ENCODE peak calls at places on chromosomes 11 and 22, in eight cellular contexts. One of them, this sample, is unnamed.

GRCh38 chr11:131253142-131253884 is 117.1 kb upstream of the NTM start:
- DNase-seq in psoas muscle: no peak
- DNase-seq in CD4-positive, alpha-beta T cell: no peak
- DNase-seq in natural killer cell: no peak
- DNase-seq in RWPE1: no peak
- DNase-seq in lower lobe of right lung: no peak
- DNase-seq in transverse colon: no peak
- DNase-seq in brain microvascular endothelial cell: no peak
- DNase-seq in this sample: no peak

GRCh38 chr22:30752771-30753170 is 58.1 kb downstream of the OSBP2 start:
- DNase-seq in CD4-positive, alpha-beta T cell: no peak
- DNase-seq in brain microvascular endothelial cell: no peak
- DNase-seq in RWPE1: no peak
- DNase-seq in lower lobe of right lung: no peak
- DNase-seq in natural killer cell: no peak
- DNase-seq in transverse colon: no peak
- DNase-seq in psoas muscle: no peak
- DNase-seq in this sample: no peak

GRCh38 chr11:78497309-78497708 is 77.4 kb downstream of the NARS2 start:
- DNase-seq in RWPE1: no peak
- DNase-seq in brain microvascular endothelial cell: no peak
- DNase-seq in lower lobe of right lung: no peak
- DNase-seq in transverse colon: no peak
- DNase-seq in psoas muscle: no peak
- DNase-seq in CD4-positive, alpha-beta T cell: no peak
- DNase-seq in natural killer cell: no peak
- DNase-seq in this sample: no peak

GRCh38 chr11:64004590-64004984 is 18.3 kb downstream of the OTUB1 start:
- DNase-seq in RWPE1: no peak
- DNase-seq in brain microvascular endothelial cell: no peak
- DNase-seq in psoas muscle: no peak
- DNase-seq in lower lobe of right lung: no peak
- DNase-seq in CD4-positive, alpha-beta T cell: no peak
- DNase-seq in natural killer cell: no peak
- DNase-seq in transverse colon: no peak
- DNase-seq in this sample: no peak

GRCh38 chr11:19967796-19968195 is 192.5 kb downstream of the DBX1 start:
- DNase-seq in natural killer cell: no peak
- DNase-seq in lower lobe of right lung: no peak
- DNase-seq in brain microvascular endothelial cell: no peak
- DNase-seq in CD4-positive, alpha-beta T cell: no peak
- DNase-seq in psoas muscle: no peak
- DNase-seq in RWPE1: no peak
- DNase-seq in transverse colon: no peak
- DNase-seq in this sample: no peak

GRCh38 chr11:132024587-132025295 is 654.3 kb downstream of the NTM start:
- DNase-seq in brain microvascular endothelial cell: peak
- DNase-seq in lower lobe of right lung: no peak
- DNase-seq in CD4-positive, alpha-beta T cell: no peak
- DNase-seq in RWPE1: peak
- DNase-seq in natural killer cell: no peak
- DNase-seq in psoas muscle: no peak
- DNase-seq in transverse colon: no peak
- DNase-seq in this sample: no peak

GRCh38 chr11:540583-541432 is 3.5 kb downstream of the LRRC56 start:
- DNase-seq in CD4-positive, alpha-beta T cell: no peak
- DNase-seq in RWPE1: no peak
- DNase-seq in natural killer cell: no peak
- DNase-seq in transverse colon: no peak
- DNase-seq in lower lobe of right lung: peak
- DNase-seq in brain microvascular endothelial cell: no peak
- DNase-seq in psoas muscle: no peak
- DNase-seq in this sample: no peak

GRCh38 chr11:38562562-38562961 is 1964.5 kb upstream of the RAG2 start:
- DNase-seq in natural killer cell: no peak
- DNase-seq in brain microvascular endothelial cell: no peak
- DNase-seq in RWPE1: no peak
- DNase-seq in CD4-positive, alpha-beta T cell: no peak
- DNase-seq in psoas muscle: no peak
- DNase-seq in lower lobe of right lung: no peak
- DNase-seq in transverse colon: no peak
- DNase-seq in this sample: no peak

GRCh38 chr11:84289381-84289906 is 1003.3 kb upstream of the CCDC90B start:
- DNase-seq in CD4-positive, alpha-beta T cell: no peak
- DNase-seq in RWPE1: peak
- DNase-seq in brain microvascular endothelial cell: peak
- DNase-seq in psoas muscle: no peak
- DNase-seq in natural killer cell: no peak
- DNase-seq in lower lobe of right lung: no peak
- DNase-seq in transverse colon: no peak
- DNase-seq in this sample: no peak

GRCh38 chr11:131441398-131441797 is 71.0 kb downstream of the NTM start:
- DNase-seq in RWPE1: no peak
- DNase-seq in natural killer cell: no peak
- DNase-seq in psoas muscle: no peak
- DNase-seq in lower lobe of right lung: no peak
- DNase-seq in CD4-positive, alpha-beta T cell: no peak
- DNase-seq in brain microvascular endothelial cell: no peak
- DNase-seq in transverse colon: no peak
- DNase-seq in this sample: no peak

GRCh38 chr22:49235463-49236300 is 592.0 kb downstream of the BRD1 start:
- DNase-seq in CD4-positive, alpha-beta T cell: no peak
- DNase-seq in RWPE1: no peak
- DNase-seq in lower lobe of right lung: no peak
- DNase-seq in psoas muscle: no peak
- DNase-seq in brain microvascular endothelial cell: no peak
- DNase-seq in transverse colon: peak
- DNase-seq in natural killer cell: no peak
- DNase-seq in this sample: peak

GRCh38 chr22:24134090-24134846 is 47.0 kb upstream of the SUSD2 start:
- DNase-seq in CD4-positive, alpha-beta T cell: peak
- DNase-seq in natural killer cell: no peak
- DNase-seq in transverse colon: peak
- DNase-seq in psoas muscle: no peak
- DNase-seq in lower lobe of right lung: peak
- DNase-seq in brain microvascular endothelial cell: no peak
- DNase-seq in RWPE1: no peak
- DNase-seq in this sample: no peak

GRCh38 chr11:91489989-91490388 is 734.6 kb upstream of the FAT3 start:
- DNase-seq in transverse colon: no peak
- DNase-seq in psoas muscle: no peak
- DNase-seq in RWPE1: no peak
- DNase-seq in lower lobe of right lung: no peak
- DNase-seq in CD4-positive, alpha-beta T cell: no peak
- DNase-seq in brain microvascular endothelial cell: no peak
- DNase-seq in natural killer cell: no peak
- DNase-seq in this sample: no peak

GRCh38 chr11:9568854-9569587 is 4.4 kb upstream of the WEE1 start:
- DNase-seq in lower lobe of right lung: peak
- DNase-seq in transverse colon: peak
- DNase-seq in CD4-positive, alpha-beta T cell: no peak
- DNase-seq in brain microvascular endothelial cell: peak
- DNase-seq in natural killer cell: no peak
- DNase-seq in psoas muscle: peak
- DNase-seq in RWPE1: peak
- DNase-seq in this sample: no peak

GRCh38 chr11:103055174-103055890 is 36.6 kb downstream of the DCUN1D5 start:
- DNase-seq in lower lobe of right lung: no peak
- DNase-seq in transverse colon: no peak
- DNase-seq in psoas muscle: no peak
- DNase-seq in natural killer cell: no peak
- DNase-seq in brain microvascular endothelial cell: peak
- DNase-seq in CD4-positive, alpha-beta T cell: no peak
- DNase-seq in RWPE1: peak
- DNase-seq in this sample: no peak

GRCh38 chr11:133331031-133331430 is 201.3 kb downstream of the OPCML start:
- DNase-seq in brain microvascular endothelial cell: no peak
- DNase-seq in RWPE1: no peak
- DNase-seq in CD4-positive, alpha-beta T cell: no peak
- DNase-seq in transverse colon: no peak
- DNase-seq in psoas muscle: no peak
- DNase-seq in lower lobe of right lung: no peak
- DNase-seq in natural killer cell: no peak
- DNase-seq in this sample: no peak

GRCh38 chr11:60852639-60853468 is 2.9 kb downstream of the PTGDR2 start:
- DNase-seq in brain microvascular endothelial cell: no peak
- DNase-seq in RWPE1: no peak
- DNase-seq in lower lobe of right lung: peak
- DNase-seq in transverse colon: peak
- DNase-seq in CD4-positive, alpha-beta T cell: no peak
- DNase-seq in psoas muscle: no peak
- DNase-seq in natural killer cell: no peak
- DNase-seq in this sample: no peak

GRCh38 chr11:64744544-64745218 is 739 bp upstream of the RASGRP2 start:
- DNase-seq in RWPE1: no peak
- DNase-seq in psoas muscle: no peak
- DNase-seq in brain microvascular endothelial cell: no peak
- DNase-seq in natural killer cell: no peak
- DNase-seq in lower lobe of right lung: no peak
- DNase-seq in CD4-positive, alpha-beta T cell: no peak
- DNase-seq in transverse colon: no peak
- DNase-seq in this sample: no peak

GRCh38 chr11:2804189-2804588 is 81.4 kb downstream of the CDKN1C start:
- DNase-seq in RWPE1: no peak
- DNase-seq in lower lobe of right lung: peak
- DNase-seq in CD4-positive, alpha-beta T cell: no peak
- DNase-seq in natural killer cell: no peak
- DNase-seq in psoas muscle: peak
- DNase-seq in transverse colon: peak
- DNase-seq in brain microvascular endothelial cell: no peak
- DNase-seq in this sample: peak

GRCh38 chr11:67468835-67469811 is at the start of gene TMEM134:
- DNase-seq in natural killer cell: peak
- DNase-seq in brain microvascular endothelial cell: peak
- DNase-seq in lower lobe of right lung: peak
- DNase-seq in psoas muscle: peak
- DNase-seq in RWPE1: peak
- DNase-seq in transverse colon: peak
- DNase-seq in CD4-positive, alpha-beta T cell: peak
- DNase-seq in this sample: peak
- TF ChIP-seq CTCF in natural killer cell: no peak
- TF ChIP-seq CTCF in brain microvascular endothelial cell: peak
- TF ChIP-seq CTCF in lower lobe of right lung: peak
- TF ChIP-seq CTCF in psoas muscle: peak
- TF ChIP-seq CTCF in RWPE1: peak
- TF ChIP-seq CTCF in transverse colon: peak
- TF ChIP-seq CTCF in CD4-positive, alpha-beta T cell: no peak
- TF ChIP-seq CTCF in this sample: peak

GRCh38 chr11:33657757-33658156 is 42.9 kb downstream of the C11orf91 start:
- DNase-seq in natural killer cell: no peak
- DNase-seq in transverse colon: no peak
- DNase-seq in CD4-positive, alpha-beta T cell: no peak
- DNase-seq in RWPE1: no peak
- DNase-seq in psoas muscle: no peak
- DNase-seq in brain microvascular endothelial cell: no peak
- DNase-seq in lower lobe of right lung: no peak
- DNase-seq in this sample: no peak

GRCh38 chr11:33659370-33660139 is 41.1 kb downstream of the C11orf91 start:
- DNase-seq in psoas muscle: no peak
- DNase-seq in RWPE1: no peak
- DNase-seq in transverse colon: no peak
- DNase-seq in natural killer cell: no peak
- DNase-seq in CD4-positive, alpha-beta T cell: no peak
- DNase-seq in brain microvascular endothelial cell: no peak
- DNase-seq in lower lobe of right lung: no peak
- DNase-seq in this sample: no peak

GRCh38 chr11:33656768-33657167 is 43.9 kb downstream of the C11orf91 start:
- DNase-seq in CD4-positive, alpha-beta T cell: no peak
- DNase-seq in brain microvascular endothelial cell: no peak
- DNase-seq in psoas muscle: no peak
- DNase-seq in RWPE1: no peak
- DNase-seq in transverse colon: no peak
- DNase-seq in lower lobe of right lung: no peak
- DNase-seq in natural killer cell: no peak
- DNase-seq in this sample: no peak

GRCh38 chr11:33655842-33656600 is 44.6 kb downstream of the C11orf91 start:
- DNase-seq in natural killer cell: no peak
- DNase-seq in psoas muscle: no peak
- DNase-seq in transverse colon: no peak
- DNase-seq in brain microvascular endothelial cell: no peak
- DNase-seq in lower lobe of right lung: no peak
- DNase-seq in RWPE1: peak
- DNase-seq in CD4-positive, alpha-beta T cell: no peak
- DNase-seq in this sample: no peak

DNA sequence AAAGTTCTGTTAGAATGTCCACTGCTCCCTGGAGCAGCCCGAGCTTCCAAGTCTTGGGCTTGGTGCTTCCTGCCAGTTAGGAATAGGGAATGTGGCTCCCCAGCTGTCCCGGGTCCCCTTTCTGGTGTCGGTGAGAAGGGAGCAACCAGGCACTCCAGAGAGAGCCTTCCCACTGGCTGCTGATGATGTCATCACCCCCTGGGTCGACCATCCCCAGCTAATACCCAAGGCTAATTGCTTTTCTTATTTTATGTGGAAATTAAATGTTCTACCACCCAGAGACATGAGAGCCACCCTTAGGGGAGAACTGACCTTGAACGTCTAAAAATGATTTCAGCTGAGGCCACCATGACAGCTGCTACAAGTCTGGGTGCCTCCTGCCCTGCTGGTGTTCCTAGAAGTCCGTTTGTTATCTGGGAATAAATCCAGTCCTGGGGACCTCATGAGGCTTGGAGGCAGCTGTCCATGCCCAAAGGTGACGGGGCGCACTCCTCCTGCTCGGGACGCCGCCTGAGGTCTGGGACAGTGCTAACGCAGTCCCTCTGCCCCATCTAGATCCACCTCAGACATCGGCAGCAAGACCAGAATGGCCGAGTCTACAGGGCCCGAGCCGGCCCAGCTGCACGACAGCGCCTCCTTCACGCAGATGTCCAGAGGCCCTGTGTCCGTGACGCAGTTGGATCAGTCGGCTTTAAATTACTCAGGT is 42.3 kb downstream of the C11orf91 start:
- DNase-seq in RWPE1: no peak
- DNase-seq in lower lobe of right lung: no peak
- DNase-seq in transverse colon: no peak
- DNase-seq in CD4-positive, alpha-beta T cell: no peak
- DNase-seq in natural killer cell: no peak
- DNase-seq in psoas muscle: no peak
- DNase-seq in brain microvascular endothelial cell: no peak
- DNase-seq in this sample: no peak
- TF ChIP-seq CTCF in RWPE1: no peak
- TF ChIP-seq CTCF in lower lobe of right lung: no peak
- TF ChIP-seq CTCF in transverse colon: no peak
- TF ChIP-seq CTCF in CD4-positive, alpha-beta T cell: no peak
- TF ChIP-seq CTCF in natural killer cell: no peak
- TF ChIP-seq CTCF in psoas muscle: no peak
- TF ChIP-seq CTCF in brain microvascular endothelial cell: no peak
- TF ChIP-seq CTCF in this sample: no peak

GRCh38 chr11:110432713-110433392 is 3.1 kb downstream of the FDX1 start:
- DNase-seq in brain microvascular endothelial cell: no peak
- DNase-seq in natural killer cell: no peak
- DNase-seq in transverse colon: no peak
- DNase-seq in RWPE1: no peak
- DNase-seq in CD4-positive, alpha-beta T cell: no peak
- DNase-seq in psoas muscle: no peak
- DNase-seq in lower lobe of right lung: no peak
- DNase-seq in this sample: no peak
- TF ChIP-seq CTCF in brain microvascular endothelial cell: peak
- TF ChIP-seq CTCF in natural killer cell: no peak
- TF ChIP-seq CTCF in transverse colon: no peak
- TF ChIP-seq CTCF in RWPE1: no peak
- TF ChIP-seq CTCF in CD4-positive, alpha-beta T cell: no peak
- TF ChIP-seq CTCF in psoas muscle: no peak
- TF ChIP-seq CTCF in lower lobe of right lung: no peak
- TF ChIP-seq CTCF in this sample: no peak

GRCh38 chr11:49221112-49221511 is 12.7 kb upstream of the FOLH1 start:
- DNase-seq in RWPE1: no peak
- DNase-seq in psoas muscle: no peak
- DNase-seq in CD4-positive, alpha-beta T cell: no peak
- DNase-seq in brain microvascular endothelial cell: no peak
- DNase-seq in transverse colon: no peak
- DNase-seq in natural killer cell: no peak
- DNase-seq in lower lobe of right lung: no peak
- DNase-seq in this sample: no peak
- TF ChIP-seq CTCF in RWPE1: no peak
- TF ChIP-seq CTCF in psoas muscle: no peak
- TF ChIP-seq CTCF in CD4-positive, alpha-beta T cell: no peak
- TF ChIP-seq CTCF in brain microvascular endothelial cell: no peak
- TF ChIP-seq CTCF in transverse colon: no peak
- TF ChIP-seq CTCF in natural killer cell: no peak
- TF ChIP-seq CTCF in lower lobe of right lung: no peak
- TF ChIP-seq CTCF in this sample: no peak

This sample was measured in type B pancreatic cell.